ENCODE peak calls at places on chromosomes 13 and 19, in seven cellular contexts. X is hepatocyte; Z is mesendoderm; A is HTR-8/SVneo; C is KG1; N is left ventricle myocardium inferior; P is activated CD8-positive, alpha-beta memory T cell treated with anti-CD3 and anti-CD28 coated beads for 48 hours. L is an unnamed sample.

GRCh38 chr13:45337395-45337794 is 3.6 kb downstream of the TPT1 start:
- DNase-seq in N (no peak), Z (no peak), X (no peak), C (no peak), A (no peak), P (no peak), L (no peak)

GRCh38 chr19:11345122-11345752 is 831 bp downstream of the TMEM205 start:
- DNase-seq in C (no peak), Z (no peak), P (no peak), A (no peak), X (peak), N (no peak), L (no peak)

GRCh38 chr19:54074851-54075250 is 6.3 kb downstream of the TARM1 start:
- DNase-seq in X (no peak), A (no peak), Z (no peak), N (no peak), C (no peak), P (no peak), L (no peak)

GRCh38 chr13:63287926-63288325 is 1872.3 kb upstream of the PCDH20 start:
- DNase-seq in N (no peak), X (no peak), A (no peak), Z (no peak), P (no peak), C (no peak), L (no peak)

GRCh38 chr19:3817761-3818160 is 31.6 kb upstream of the MATK start:
- DNase-seq in Z (no peak), P (no peak), X (no peak), A (no peak), C (no peak), N (no peak), L (no peak)

GRCh38 chr13:112972867-112973576 is 4.0 kb downstream of the MCF2L start:
- DNase-seq in X (no peak), A (no peak), Z (no peak), N (peak), P (no peak), C (no peak), L (no peak)

GRCh38 chr19:45117167-45117594 is 24.2 kb downstream of the PPP1R37 start:
- DNase-seq in X (peak), C (peak), N (no peak), A (no peak), Z (no peak), P (peak), L (no peak)

GRCh38 chr13:110415669-110416068 is 108.6 kb downstream of the COL4A2 start:
- DNase-seq in C (no peak), Z (peak), P (no peak), A (no peak), X (peak), N (no peak), L (no peak)

GRCh38 chr19:46624958-46625661 is at the start of gene PTGIR:
- DNase-seq in Z (peak), A (peak), P (no peak), N (peak), C (no peak), X (peak), L (peak)

GRCh38 chr13:22120646-22121045 is 449.8 kb downstream of the FGF9 start:
- DNase-seq in A (no peak), Z (no peak), P (no peak), C (no peak), X (no peak), N (no peak), L (no peak)

GRCh38 chr19:17797397-17798201 is 2.7 kb downstream of the B3GNT3 start:
- DNase-seq in X (peak), P (peak), Z (no peak), N (no peak), C (no peak), A (peak), L (no peak)

GRCh38 chr13:111469450-111469849 is 149.0 kb downstream of the TEX29 start:
- DNase-seq in X (no peak), A (no peak), Z (no peak), N (no peak), C (no peak), P (no peak), L (no peak)

GRCh38 chr13:100773923-100774641 is 99.5 kb upstream of the TMTC4 start:
- DNase-seq in C (no peak), N (no peak), X (no peak), Z (peak), P (no peak), A (no peak), L (no peak)

GRCh38 chr19:6873708-6874431 is 13.5 kb upstream of the ADGRE1 start:
- DNase-seq in N (no peak), P (no peak), A (no peak), C (no peak), Z (no peak), X (no peak), L (no peak)

L was measured in B cell.